ENCODE peak calls at places on chromosomes 4 and X, in four cellular contexts. D, U, I and L are unnamed samples.

GRCh38 chr4:42607011-42607726 is 49.7 kb downstream of the ATP8A1 start:
- ATAC-seq in D (no peak), U (no peak), I (no peak), L (no peak)

GRCh38 chr4:171650543-171650942 is 162.7 kb upstream of the GALNTL6 start:
- ATAC-seq in D (no peak), U (no peak), I (no peak), L (no peak)

GRCh38 chrX:101430457-101431078 is 22.5 kb downstream of the HNRNPH2 start:
- ATAC-seq in D (no peak), U (no peak), I (peak), L (peak)

GRCh38 chr4:114100288-114101031 is 121.0 kb upstream of the ARSJ start:
- ATAC-seq in D (no peak), U (no peak), I (peak), L (no peak)

GRCh38 chrX:16745659-16746058 is 26.2 kb downstream of the SYAP1 start:
- ATAC-seq in D (no peak), U (no peak), I (no peak), L (no peak)

GRCh38 chrX:9873952-9874351 is 87.7 kb downstream of the SHROOM2 start:
- ATAC-seq in D (peak), U (peak), I (peak), L (no peak)

GRCh38 chr4:56630876-56631666 is 50.0 kb downstream of the HOPX start:
- ATAC-seq in D (no peak), U (no peak), I (no peak), L (peak)

GRCh38 chrX:110286126-110286525 is 31.8 kb downstream of the AMMECR1 start:
- ATAC-seq in D (no peak), U (peak), I (peak), L (peak)

GRCh38 chrX:110180928-110181310 is 137.0 kb downstream of the AMMECR1 start:
- ATAC-seq in D (no peak), U (no peak), I (peak), L (peak)